ENCODE peak calls at places on chromosomes 11 and 22, in five cellular contexts. B is stomach; Q is MM.1S; H is body of pancreas; I is CD4-positive, alpha-beta memory T cell. F is an unnamed sample.
A peak's percentile ranks its signal among the peaks of the same experiment; 100 is the strongest.

GRCh38 chr11:1336836-1337646 is 27.6 kb upstream of the TOLLIP start:
- DNase-seq in B (no peak), Q (no peak), H (no peak), I (peak; percentile 61), F (peak; percentile 79)

GRCh38 chr11:34205326-34206035 is 100.1 kb downstream of the NAT10 start:
- DNase-seq in B (no peak), Q (no peak), H (no peak), I (no peak), F (no peak)

GRCh38 chr11:128509990-128510389 is 77.4 kb downstream of the ETS1 start:
- DNase-seq in B (no peak), Q (no peak), H (no peak), I (no peak), F (no peak)

GRCh38 chr22:49803134-49803533 is 24.5 kb downstream of the BRD1 start:
- DNase-seq in B (no peak), Q (no peak), H (no peak), I (no peak), F (no peak)

GRCh38 chr11:66011239-66011784 is 496 bp upstream of the CST6 start:
- DNase-seq in B (no peak), Q (no peak), H (peak; percentile 76), I (no peak), F (peak; percentile 83)

GRCh38 chr11:45651841-45652745 is 13.3 kb downstream of the CHST1 start:
- DNase-seq in B (no peak), Q (no peak), H (no peak), I (no peak), F (peak; percentile 55)

GRCh38 chr11:17734986-17735822 is 623 bp downstream of the KCNC1 start:
- DNase-seq in B (peak; percentile 72), Q (peak; percentile 72), H (peak; percentile 73), I (no peak), F (peak; percentile 84)

GRCh38 chr22:38418589-38418988 is 36.4 kb downstream of the KCNJ4 start:
- DNase-seq in B (no peak), Q (no peak), H (no peak), I (no peak), F (no peak)

DNA sequence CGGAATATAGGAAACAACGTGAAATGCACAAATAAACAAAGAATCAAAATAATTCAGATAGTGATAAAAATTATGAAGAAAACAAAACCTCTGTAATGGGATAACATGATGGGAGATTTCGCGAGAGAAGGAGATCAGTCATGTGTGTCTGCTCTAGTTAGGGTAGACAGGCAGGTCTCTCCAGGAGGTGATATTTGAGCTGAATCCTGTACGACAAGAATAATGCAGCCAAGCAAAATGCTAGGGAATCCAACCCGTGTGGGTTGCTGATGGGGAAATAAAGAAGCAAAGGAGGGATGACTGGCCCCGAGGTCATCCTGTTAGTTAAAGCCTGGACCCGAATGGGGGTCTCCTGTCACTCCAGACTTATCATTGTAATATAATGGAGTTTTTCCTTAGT is 16.0 kb downstream of the MAML2 start:
- DNase-seq in B (no peak), Q (no peak), H (no peak), I (no peak), F (no peak)
- H3K27ac ChIP-seq in B (no peak overlapping the region), Q (no peak overlapping the region), H (no peak overlapping the region), I (no peak overlapping the region), F (no peak overlapping the region)

GRCh38 chr11:116465056-116465455 is 307.7 kb downstream of the BUD13 start:
- DNase-seq in B (no peak), Q (no peak), H (no peak), I (no peak), F (no peak)

GRCh38 chr11:116471608-116472007 is 301.2 kb downstream of the BUD13 start:
- DNase-seq in B (no peak), Q (no peak), H (no peak), I (no peak), F (no peak)

GRCh38 chr11:116466231-116466630 is 306.6 kb downstream of the BUD13 start:
- DNase-seq in B (no peak), Q (no peak), H (no peak), I (no peak), F (no peak)

GRCh38 chr11:116472661-116473060 is 300.1 kb downstream of the BUD13 start:
- DNase-seq in B (no peak), Q (no peak), H (no peak), I (no peak), F (no peak)

DNA sequence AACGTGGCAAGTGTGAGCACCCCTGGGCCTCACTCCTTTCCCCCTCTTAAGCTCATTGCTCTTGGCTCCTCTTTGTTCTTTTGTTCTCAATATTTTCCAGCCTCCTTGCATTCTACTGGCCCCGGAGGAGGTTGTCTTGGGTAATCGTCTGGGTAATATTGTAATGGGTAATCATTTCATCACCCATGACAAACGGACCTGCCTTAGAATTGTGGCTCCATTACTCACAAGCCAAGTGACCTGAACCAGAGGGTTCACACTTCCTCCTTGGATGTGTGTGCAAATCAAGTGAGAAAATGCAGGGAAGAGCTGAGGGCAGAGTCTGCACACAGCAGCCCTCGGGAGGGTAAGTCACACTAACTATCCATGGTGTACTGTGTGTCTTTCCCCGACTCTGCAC is 305.0 kb downstream of the BUD13 start:
- DNase-seq in B (no peak), Q (no peak), H (no peak), I (no peak), F (no peak)
- H3K27ac ChIP-seq in B (no peak overlapping the region), Q (no peak overlapping the region), H (no peak overlapping the region), I (no peak overlapping the region), F (no peak overlapping the region)

DNA sequence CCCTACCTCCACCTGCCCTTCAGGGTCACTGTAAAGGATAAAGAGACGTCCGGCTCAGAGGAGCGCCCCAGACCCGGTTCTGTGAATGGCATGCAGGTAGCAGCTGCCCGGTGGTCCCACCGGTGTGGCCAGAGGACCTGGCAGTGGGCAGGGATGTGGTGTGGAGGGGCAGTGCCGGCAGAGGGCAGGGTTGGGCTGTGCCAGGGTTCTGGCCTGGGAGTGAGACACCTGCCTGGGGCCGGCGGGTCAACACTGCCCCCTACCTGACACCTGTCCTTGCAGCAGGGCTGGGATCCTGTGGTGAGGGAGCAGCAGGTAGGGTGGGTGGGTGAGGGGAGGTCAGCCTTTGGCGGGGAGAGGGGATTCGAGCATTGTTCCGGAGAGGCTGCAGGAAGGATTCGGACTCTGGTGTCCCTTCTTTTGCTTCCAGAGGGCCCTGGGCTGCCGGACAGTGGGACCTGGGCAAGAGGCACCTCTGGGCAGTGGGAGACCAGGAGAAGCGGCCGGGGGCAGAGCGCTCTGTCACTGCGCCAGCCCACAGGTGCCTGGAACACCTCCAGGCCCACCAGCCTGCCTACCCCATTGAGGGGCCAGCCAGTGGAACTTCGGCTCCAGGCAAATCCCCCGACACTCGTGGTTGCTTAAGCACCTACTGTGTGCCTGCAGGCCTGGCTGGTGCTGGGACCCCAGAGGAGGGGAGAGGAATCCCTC is 1.6 kb upstream of the PHLDA2 start:
- DNase-seq in B (peak; percentile 91), Q (peak; percentile 84), H (peak; percentile 94), I (no peak), F (peak; percentile 94)
- H3K27ac ChIP-seq in B (peak overlapping the region; percentile 88), Q (no peak overlapping the region), H (peak overlapping the region; percentile 77), I (no peak overlapping the region), F (peak overlapping the region; percentile 62)

DNA sequence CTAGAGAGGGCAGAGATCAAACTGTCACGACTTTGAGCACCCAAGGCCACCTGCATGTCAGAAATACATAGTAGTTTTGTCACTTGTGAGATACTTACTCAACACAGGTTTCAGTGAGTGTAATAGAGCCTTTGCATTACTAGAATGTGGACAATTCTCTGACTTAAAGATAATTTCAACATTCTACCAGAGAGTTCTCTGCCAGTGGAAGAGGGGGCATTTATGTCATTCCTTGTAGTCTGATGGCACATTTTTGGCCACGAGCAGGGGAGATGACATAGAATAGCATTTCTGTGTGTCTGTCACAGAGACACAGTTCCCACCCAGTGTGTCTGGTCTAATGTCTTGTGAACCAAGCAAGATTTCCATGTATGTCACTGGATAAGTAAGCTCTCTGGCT is 112.5 kb downstream of the DBX1 start:
- DNase-seq in B (no peak), Q (no peak), H (no peak), I (no peak), F (no peak)
- H3K27ac ChIP-seq in B (no peak overlapping the region), Q (no peak overlapping the region), H (no peak overlapping the region), I (no peak overlapping the region), F (no peak overlapping the region)

GRCh38 chr11:27696961-27697360 is 3.3 kb downstream of the BDNF start:
- DNase-seq in B (no peak), Q (no peak), H (no peak), I (no peak), F (no peak)
- H3K27ac ChIP-seq in B (no peak overlapping the region), Q (no peak overlapping the region), H (no peak overlapping the region), I (no peak overlapping the region), F (no peak overlapping the region)

F was measured in upper lobe of right lung.